ENCODE peak calls at places on chromosomes 1 and 21, in seven cellular contexts. I is GM10248; K is heart left ventricle; W is nucleus accumbens; N is CD4-positive, alpha-beta T cell; F is hypothalamus; X is activated CD4-positive, alpha-beta T cell treated with anti-CD3 and anti-CD28 coated beads for 36 hours. J is an unnamed sample.

GRCh38 chr1:199489594-199489993 is 537.9 kb upstream of the NR5A2 start:
- DNase-seq in K (no peak), I (no peak), X (no peak), N (no peak), F (no peak), W (no peak), J (no peak)

GRCh38 chr1:202643397-202644218 is 66.6 kb downstream of the SYT2 start:
- DNase-seq in I (no peak), N (no peak), F (no peak), W (no peak), K (no peak), X (peak), J (no peak)

GRCh38 chr1:101506541-101507164 is 269.8 kb downstream of the S1PR1 start:
- DNase-seq in I (peak), X (peak), F (no peak), K (no peak), N (peak), W (no peak), J (peak)

GRCh38 chr1:5161372-5161771 is 507.0 kb downstream of the AJAP1 start:
- DNase-seq in K (no peak), F (no peak), N (no peak), X (no peak), W (no peak), I (no peak), J (no peak)

GRCh38 chr21:46646541-46647154 is 11.2 kb downstream of the PRMT2 start:
- DNase-seq in X (no peak), W (no peak), F (no peak), I (no peak), K (no peak), N (no peak), J (no peak)

GRCh38 chr1:10353693-10354092 is 45.2 kb upstream of the PGD start:
- DNase-seq in F (no peak), X (no peak), N (no peak), K (no peak), W (no peak), I (no peak), J (no peak)

GRCh38 chr1:149843302-149844041 is 55.9 kb upstream of the BOLA1 start:
- DNase-seq in N (no peak), X (peak), I (no peak), K (no peak), W (no peak), F (no peak), J (no peak)

GRCh38 chr1:214427871-214428277 is 123.5 kb downstream of the PTPN14 start:
- DNase-seq in X (peak), W (no peak), F (no peak), N (peak), I (peak), K (no peak), J (peak)

GRCh38 chr1:178774263-178774662 is 49.2 kb downstream of the RALGPS2 start:
- DNase-seq in F (no peak), I (no peak), X (no peak), K (no peak), N (no peak), W (no peak), J (no peak)

GRCh38 chr1:107786214-107786842 is 178.7 kb downstream of the VAV3 start:
- DNase-seq in X (no peak), N (no peak), I (no peak), K (no peak), W (no peak), F (no peak), J (no peak)

J was measured in activated CD4-positive, alpha-beta memory T cell treated with anti-CD3 and anti-CD28 coated beads, Interleukin-2, amount 10 ng/mL, durations not matched to agents 7 days and 5 days.